ENCODE peak calls at places on chromosome 16, in six cellular contexts. R is heart right ventricle; G is neural progenitor cell; U is mammary epithelial cell; F is heart left ventricle; K is effector memory CD4-positive, alpha-beta T cell. S is an unnamed sample. For H3K36me3, the result is how much of the 10 kb centered on the place peaks cover.

GRCh38 chr16:87017388-87018012 is 299.7 kb downstream of the C16orf95 start:
- DNase-seq in R (no peak), K (no peak), G (peak), F (no peak), U (peak), S (peak)

GRCh38 chr16:84144859-84145639 is at the start of the genes DNAAF1 and HSDL1:
- DNase-seq in K (peak), G (peak), F (peak), U (peak), R (peak), S (peak)

GRCh38 chr16:35193956-35194355 is 1734.5 kb downstream of the TP53TG3F start:
- DNase-seq in F (no peak), R (no peak), K (no peak), U (no peak), G (no peak), S (no peak)

GRCh38 chr16:30398660-30399434 is 3.6 kb downstream of the ZNF48 start:
- DNase-seq in U (no peak), G (peak), R (no peak), F (no peak), K (no peak), S (no peak)

GRCh38 chr16:11142951-11143740 is 112.9 kb downstream of the SOCS1 start:
- DNase-seq in F (no peak), K (no peak), R (no peak), G (no peak), U (no peak), S (no peak)

GRCh38 chr16:11224894-11225676 is 30.9 kb downstream of the SOCS1 start:
- DNase-seq in K (peak), F (no peak), U (peak), G (no peak), R (no peak), S (no peak)

GRCh38 chr16:12201863-12202262 is 225.3 kb downstream of the SNX29 start:
- DNase-seq in K (no peak), G (no peak), R (no peak), U (no peak), F (no peak), S (no peak)

GRCh38 chr16:63614421-63614820 is 1507.4 kb downstream of the CDH11 start:
- DNase-seq in F (no peak), K (no peak), U (no peak), G (no peak), R (no peak), S (peak)

GRCh38 chr16:69270395-69270794 is 40.8 kb upstream of the VPS4A start:
- DNase-seq in R (no peak), G (no peak), F (no peak), K (no peak), U (no peak), S (peak)

GRCh38 chr16:37511-37910 is 15.9 kb downstream of the POLR3K start:
- DNase-seq in R (no peak), F (no peak), G (no peak), U (no peak), K (no peak), S (no peak)

GRCh38 chr16:11407047-11407982 is 62.1 kb downstream of the RMI2 start:
- DNase-seq in G (peak), K (peak), F (peak), U (peak), R (peak), S (peak)

GRCh38 chr16:85557083-85557975 is 55.8 kb upstream of the GSE1 start:
- DNase-seq in U (peak), G (peak), R (no peak), F (no peak), K (peak), S (peak)

GRCh38 chr16:30793508-30794069 is 6.6 kb upstream of the ZNF629 start:
- DNase-seq in F (no peak), R (no peak), K (no peak), G (no peak), U (no peak), S (no peak)

GRCh38 chr16:75837681-75838080 is 111.4 kb upstream of the CPHXL start:
- DNase-seq in G (no peak), F (no peak), R (no peak), U (no peak), K (no peak), S (no peak)

GRCh38 chr16:75837264-75837663 is 111.0 kb upstream of the CPHXL start:
- DNase-seq in U (no peak), K (no peak), R (no peak), F (no peak), G (no peak), S (no peak)

DNA sequence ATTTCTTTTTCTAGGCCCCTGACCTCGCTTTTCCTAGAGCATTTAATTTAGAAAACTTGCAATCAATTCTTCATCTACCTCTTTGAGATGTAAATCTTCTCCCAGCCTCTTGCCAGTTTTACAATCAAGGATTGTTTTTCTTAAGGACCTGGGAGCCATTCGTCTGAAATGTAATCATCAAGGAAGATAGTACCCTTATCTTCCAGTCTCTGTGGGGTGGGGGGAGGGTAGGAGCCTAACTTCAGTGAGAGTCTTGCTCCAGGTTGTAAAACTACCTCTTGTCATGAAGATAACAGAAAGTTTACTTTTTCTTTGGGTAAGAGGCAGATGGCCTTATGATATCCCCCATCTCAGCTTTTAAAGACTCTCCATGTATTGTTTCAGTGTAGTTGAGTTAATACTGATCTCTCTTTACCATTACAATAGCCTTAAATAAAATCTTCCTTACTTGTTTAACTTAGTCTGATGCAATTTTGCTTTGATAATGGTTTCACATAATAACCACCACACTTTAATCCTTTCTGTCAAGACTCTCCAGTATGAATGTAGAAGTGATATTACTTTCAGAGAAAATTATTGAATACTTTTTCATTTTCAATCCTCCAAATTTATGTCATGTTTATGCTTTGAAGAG is 110.2 kb upstream of the CPHXL start:
- DNase-seq in F (no peak), G (no peak), R (no peak), U (no peak), K (no peak), S (no peak)
- H3K36me3 ChIP-seq in F (under half), G (under half), R (under half), U (under half), K (under half), S (under half)

DNA sequence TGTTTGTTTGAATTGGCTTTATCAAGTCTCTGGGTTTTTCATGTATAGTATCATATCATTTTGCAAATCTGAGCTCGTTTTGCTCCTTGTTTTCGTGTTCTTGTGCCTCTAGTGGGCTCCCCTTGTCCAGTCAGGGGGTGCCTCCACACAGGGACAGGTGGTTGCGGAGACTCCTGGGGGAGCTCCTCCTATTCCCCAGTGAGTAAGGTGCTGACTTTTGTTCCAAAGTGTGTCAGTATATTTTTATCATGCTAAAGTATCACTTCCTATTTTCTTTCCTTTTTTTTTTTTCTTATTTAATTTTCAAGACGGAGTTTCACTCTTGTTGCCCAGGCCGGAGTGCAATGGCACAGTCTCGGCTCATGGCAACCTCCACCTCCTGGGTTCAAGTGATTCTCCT is 30.3 kb upstream of the IL17C start:
- DNase-seq in F (no peak), K (no peak), G (no peak), U (no peak), R (no peak), S (no peak)
- H3K36me3 ChIP-seq in F (under half), K (half or more), G (under half), U (under half), R (under half), S (half or more)

GRCh38 chr16:59126486-59126885 is 392.4 kb upstream of the GOT2 start:
- DNase-seq in F (no peak), G (no peak), R (no peak), U (no peak), K (no peak), S (no peak)
- H3K36me3 ChIP-seq in F (under half), G (under half), R (under half), U (under half), K (under half), S (under half)

DNA sequence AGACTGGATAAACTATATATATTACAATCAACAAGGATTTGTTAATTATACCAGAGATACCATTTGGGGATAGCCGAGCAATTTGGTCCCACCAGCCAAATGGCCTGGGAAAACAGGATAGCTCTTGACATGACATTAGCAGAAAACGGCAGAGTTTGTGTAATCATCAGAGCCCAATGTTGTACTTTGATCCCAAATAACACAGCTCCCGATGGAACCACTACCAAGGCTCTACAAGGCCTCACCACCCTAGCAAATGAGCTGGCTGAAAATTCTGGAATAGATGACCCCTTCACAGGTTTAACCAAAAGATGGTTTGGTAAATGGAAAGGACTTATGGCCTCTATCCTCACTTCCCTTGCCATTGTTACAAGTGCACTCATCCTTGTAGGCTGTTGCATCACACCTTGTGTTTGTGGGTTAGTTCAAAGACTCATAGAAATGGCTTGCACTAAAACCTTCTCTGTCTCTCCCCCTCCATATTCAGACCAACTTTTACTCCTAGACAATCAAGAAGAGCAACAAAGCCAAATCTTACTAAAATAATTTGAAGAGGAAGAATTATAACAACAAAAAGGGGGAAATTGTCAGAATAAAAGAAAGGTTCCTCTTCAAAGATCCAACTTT is 9.5 kb downstream of the TXNL4B start:
- DNase-seq in F (no peak), K (no peak), U (no peak), G (no peak), R (no peak), S (no peak)
- H3K36me3 ChIP-seq in F (under half), K (under half), U (under half), G (under half), R (under half), S (under half)

GRCh38 chr16:4463522-4464163 is 10.8 kb downstream of the NMRAL1 start:
- DNase-seq in R (no peak), U (peak), G (no peak), F (no peak), K (no peak), S (no peak)

GRCh38 chr16:4465977-4466779 is 8.2 kb downstream of the NMRAL1 start:
- DNase-seq in F (peak), R (peak), G (no peak), U (no peak), K (peak), S (no peak)

GRCh38 chr16:4468972-4469371 is 5.5 kb downstream of the NMRAL1 start:
- DNase-seq in U (no peak), G (no peak), R (no peak), K (no peak), F (no peak), S (no peak)

GRCh38 chr16:4471869-4472268 is 2.6 kb downstream of the NMRAL1 start:
- DNase-seq in U (no peak), F (no peak), G (no peak), R (no peak), K (no peak), S (no peak)

GRCh38 chr16:4467916-4468315 is 6.5 kb downstream of the NMRAL1 start:
- DNase-seq in K (no peak), U (no peak), F (no peak), R (no peak), G (no peak), S (no peak)
- H3K36me3 ChIP-seq in K (under half), U (under half), F (under half), R (under half), G (under half), S (under half)

DNA sequence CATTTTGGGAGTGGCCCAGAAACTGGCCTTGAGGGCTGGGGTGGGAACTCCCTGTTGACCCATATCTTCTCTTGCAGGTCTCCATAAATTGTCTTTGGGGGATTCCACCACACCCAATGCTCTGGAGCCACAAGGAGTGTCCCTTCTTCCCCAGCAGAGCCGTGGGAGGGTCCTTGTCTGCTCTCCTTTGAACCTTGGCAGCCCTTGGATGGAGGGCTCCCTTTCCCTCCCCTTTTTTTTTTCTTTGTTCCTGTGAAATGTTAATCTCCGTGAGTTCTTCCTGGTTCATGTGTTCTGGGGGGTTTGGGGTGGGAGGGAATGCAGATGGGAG is 6.3 kb downstream of the ELOB start:
- DNase-seq in R (no peak), K (no peak), G (no peak), F (no peak), U (no peak), S (no peak)
- H3K36me3 ChIP-seq in R (under half), K (half or more), G (under half), F (under half), U (under half), S (half or more)